ENCODE peak calls at places on chromosomes 5 and 9, in five cellular contexts. One of them, this sample, is unnamed.

GRCh38 chr5:125835293-125836172 is 587.7 kb upstream of the GRAMD2B start:
- DNase-seq in mammary epithelial cell: no peak
- DNase-seq in CD8-positive, alpha-beta memory T cell: no peak
- DNase-seq in HepG2: peak
- DNase-seq in right cardiac atrium: peak
- DNase-seq in this sample: no peak

GRCh38 chr5:2891781-2892180 is 140.3 kb upstream of the IRX2 start:
- DNase-seq in mammary epithelial cell: no peak
- DNase-seq in CD8-positive, alpha-beta memory T cell: no peak
- DNase-seq in HepG2: no peak
- DNase-seq in right cardiac atrium: no peak
- DNase-seq in this sample: no peak

GRCh38 chr9:14542071-14542470 is 151.2 kb downstream of the ZDHHC21 start:
- DNase-seq in mammary epithelial cell: no peak
- DNase-seq in CD8-positive, alpha-beta memory T cell: no peak
- DNase-seq in HepG2: no peak
- DNase-seq in right cardiac atrium: no peak
- DNase-seq in this sample: no peak

GRCh38 chr9:86353591-86354047 is 591 bp downstream of the TUT7 start:
- DNase-seq in mammary epithelial cell: peak
- DNase-seq in CD8-positive, alpha-beta memory T cell: no peak
- DNase-seq in HepG2: peak
- DNase-seq in right cardiac atrium: no peak
- DNase-seq in this sample: no peak

GRCh38 chr5:91955610-91956009 is 572.5 kb upstream of the ARRDC3 start:
- DNase-seq in mammary epithelial cell: no peak
- DNase-seq in CD8-positive, alpha-beta memory T cell: no peak
- DNase-seq in HepG2: no peak
- DNase-seq in right cardiac atrium: peak
- DNase-seq in this sample: no peak

GRCh38 chr9:100581081-100581480 is 3.2 kb downstream of the CAVIN4 start:
- DNase-seq in mammary epithelial cell: no peak
- DNase-seq in CD8-positive, alpha-beta memory T cell: no peak
- DNase-seq in HepG2: no peak
- DNase-seq in right cardiac atrium: no peak
- DNase-seq in this sample: no peak

GRCh38 chr5:135242496-135243193 is 156.4 kb downstream of the MACROH2A1 start:
- DNase-seq in mammary epithelial cell: no peak
- DNase-seq in CD8-positive, alpha-beta memory T cell: no peak
- DNase-seq in HepG2: no peak
- DNase-seq in right cardiac atrium: peak
- DNase-seq in this sample: no peak

GRCh38 chr5:95891499-95891898 is 69.0 kb upstream of the GLRX start:
- DNase-seq in mammary epithelial cell: no peak
- DNase-seq in CD8-positive, alpha-beta memory T cell: no peak
- DNase-seq in HepG2: no peak
- DNase-seq in right cardiac atrium: no peak
- DNase-seq in this sample: no peak

GRCh38 chr9:133961226-133962165 is 30.6 kb downstream of the VAV2 start:
- DNase-seq in mammary epithelial cell: no peak
- DNase-seq in CD8-positive, alpha-beta memory T cell: no peak
- DNase-seq in HepG2: no peak
- DNase-seq in right cardiac atrium: peak
- DNase-seq in this sample: no peak

GRCh38 chr9:92790542-92791527 is 26.2 kb upstream of the BICD2 start:
- DNase-seq in mammary epithelial cell: peak
- DNase-seq in CD8-positive, alpha-beta memory T cell: peak
- DNase-seq in HepG2: peak
- DNase-seq in right cardiac atrium: peak
- DNase-seq in this sample: peak

GRCh38 chr5:14380712-14381111 is 200.9 kb upstream of the OTULINL start:
- DNase-seq in mammary epithelial cell: no peak
- DNase-seq in CD8-positive, alpha-beta memory T cell: no peak
- DNase-seq in HepG2: no peak
- DNase-seq in right cardiac atrium: no peak
- DNase-seq in this sample: no peak

GRCh38 chr9:109780453-109781033 is 545 bp downstream of the PALM2AKAP2 start:
- DNase-seq in mammary epithelial cell: peak
- DNase-seq in CD8-positive, alpha-beta memory T cell: no peak
- DNase-seq in HepG2: no peak
- DNase-seq in right cardiac atrium: no peak
- DNase-seq in this sample: no peak

GRCh38 chr9:109781086-109781485 is 1.1 kb downstream of the PALM2AKAP2 start:
- DNase-seq in mammary epithelial cell: no peak
- DNase-seq in CD8-positive, alpha-beta memory T cell: no peak
- DNase-seq in HepG2: no peak
- DNase-seq in right cardiac atrium: no peak
- DNase-seq in this sample: no peak

GRCh38 chr9:109776391-109776790 is 3.6 kb upstream of the PALM2AKAP2 start:
- DNase-seq in mammary epithelial cell: peak
- DNase-seq in CD8-positive, alpha-beta memory T cell: no peak
- DNase-seq in HepG2: no peak
- DNase-seq in right cardiac atrium: no peak
- DNase-seq in this sample: no peak

GRCh38 chr9:109779711-109780452 is at the start of gene PALM2AKAP2:
- DNase-seq in mammary epithelial cell: peak
- DNase-seq in CD8-positive, alpha-beta memory T cell: no peak
- DNase-seq in HepG2: no peak
- DNase-seq in right cardiac atrium: peak
- DNase-seq in this sample: no peak

GRCh38 chr9:109781541-109782197 is 1.7 kb downstream of the PALM2AKAP2 start:
- DNase-seq in mammary epithelial cell: no peak
- DNase-seq in CD8-positive, alpha-beta memory T cell: no peak
- DNase-seq in HepG2: no peak
- DNase-seq in right cardiac atrium: peak
- DNase-seq in this sample: no peak
- H3K4me3 ChIP-seq in mammary epithelial cell: peak
- H3K4me3 ChIP-seq in CD8-positive, alpha-beta memory T cell: no peak
- H3K4me3 ChIP-seq in HepG2: no peak
- H3K4me3 ChIP-seq in right cardiac atrium: peak
- H3K4me3 ChIP-seq in this sample: peak

DNA sequence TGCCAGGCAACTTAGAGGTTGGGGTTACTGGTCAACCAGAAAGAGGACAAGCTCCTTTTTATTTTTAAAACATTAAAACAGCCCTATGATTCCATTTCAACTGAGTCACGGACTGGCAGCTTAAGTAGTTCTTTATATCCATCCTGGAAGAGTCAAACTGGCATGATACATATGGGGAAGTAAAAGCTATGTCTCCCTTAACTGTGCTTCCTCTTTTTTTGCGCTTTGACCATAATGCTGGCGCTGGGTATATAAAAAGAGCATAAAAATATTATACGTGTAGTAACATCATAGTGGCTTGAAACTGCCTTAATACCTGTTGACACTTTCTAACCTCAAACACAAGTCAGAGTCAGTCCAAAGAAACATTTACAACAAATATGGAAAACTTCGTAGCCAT is 274.4 kb downstream of the CSNK1G3 start:
- DNase-seq in mammary epithelial cell: no peak
- DNase-seq in CD8-positive, alpha-beta memory T cell: no peak
- DNase-seq in HepG2: no peak
- DNase-seq in right cardiac atrium: no peak
- DNase-seq in this sample: no peak
- H3K27ac ChIP-seq in mammary epithelial cell: no peak
- H3K27ac ChIP-seq in CD8-positive, alpha-beta memory T cell: no peak
- H3K27ac ChIP-seq in HepG2: no peak
- H3K27ac ChIP-seq in right cardiac atrium: no peak
- H3K27ac ChIP-seq in this sample: no peak

GRCh38 chr5:154849261-154849660 is 1.1 kb downstream of the FAXDC2 start:
- DNase-seq in mammary epithelial cell: no peak
- DNase-seq in CD8-positive, alpha-beta memory T cell: no peak
- DNase-seq in HepG2: no peak
- DNase-seq in right cardiac atrium: no peak
- DNase-seq in this sample: no peak
- H3K4me3 ChIP-seq in mammary epithelial cell: no peak
- H3K4me3 ChIP-seq in CD8-positive, alpha-beta memory T cell: no peak
- H3K4me3 ChIP-seq in HepG2: peak
- H3K4me3 ChIP-seq in right cardiac atrium: peak
- H3K4me3 ChIP-seq in this sample: peak

GRCh38 chr9:94553029-94553938 is 1.6 kb upstream of the PCAT7 start:
- DNase-seq in mammary epithelial cell: no peak
- DNase-seq in CD8-positive, alpha-beta memory T cell: no peak
- DNase-seq in HepG2: peak
- DNase-seq in right cardiac atrium: no peak
- DNase-seq in this sample: no peak
- H3K27ac ChIP-seq in mammary epithelial cell: no peak
- H3K27ac ChIP-seq in CD8-positive, alpha-beta memory T cell: no peak
- H3K27ac ChIP-seq in HepG2: peak
- H3K27ac ChIP-seq in right cardiac atrium: no peak
- H3K27ac ChIP-seq in this sample: no peak

GRCh38 chr9:127767405-127767804 is 11.1 kb downstream of the SH2D3C start:
- DNase-seq in mammary epithelial cell: no peak
- DNase-seq in CD8-positive, alpha-beta memory T cell: no peak
- DNase-seq in HepG2: no peak
- DNase-seq in right cardiac atrium: no peak
- DNase-seq in this sample: no peak
- H3K4me3 ChIP-seq in mammary epithelial cell: no peak
- H3K4me3 ChIP-seq in CD8-positive, alpha-beta memory T cell: peak
- H3K4me3 ChIP-seq in HepG2: no peak
- H3K4me3 ChIP-seq in right cardiac atrium: no peak
- H3K4me3 ChIP-seq in this sample: no peak

DNA sequence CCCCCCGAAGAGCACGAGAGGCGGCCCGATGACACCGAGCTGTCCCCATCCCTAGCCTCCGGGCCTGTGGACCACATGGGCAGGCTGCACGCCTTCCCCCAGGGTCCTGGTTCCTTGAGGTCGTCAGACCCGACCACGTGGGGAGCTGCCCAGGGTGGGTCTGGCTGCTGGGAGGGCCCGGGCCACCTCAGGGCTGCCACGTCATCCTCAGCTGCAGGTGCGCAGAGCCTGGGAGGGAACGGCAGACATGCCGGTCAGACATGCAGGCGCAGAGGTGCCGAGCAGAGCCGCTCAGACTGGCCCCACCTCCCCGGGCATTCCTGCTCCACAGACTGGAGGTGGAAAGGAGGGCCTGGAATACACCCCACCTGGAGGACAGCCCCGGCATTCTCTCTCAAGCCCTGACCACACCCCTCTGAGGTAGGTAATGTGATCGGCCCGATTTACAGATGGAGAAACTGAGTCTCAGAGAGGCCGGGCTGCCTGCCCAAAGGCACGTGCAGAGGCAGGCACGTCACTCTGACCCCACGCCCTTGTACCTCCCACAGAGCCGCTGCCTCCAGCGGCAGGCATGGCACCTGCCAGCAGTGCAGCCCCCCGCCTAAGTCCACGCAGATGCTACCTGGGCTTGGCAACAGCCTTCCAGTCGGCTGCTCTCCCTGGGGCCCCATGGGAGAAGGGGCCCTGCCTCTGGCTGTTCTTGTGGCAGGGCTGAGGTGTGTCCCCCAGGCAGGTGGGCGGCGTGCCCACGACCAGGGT is 649 bp downstream of the CCDC187 start:
- DNase-seq in mammary epithelial cell: no peak
- DNase-seq in CD8-positive, alpha-beta memory T cell: no peak
- DNase-seq in HepG2: no peak
- DNase-seq in right cardiac atrium: no peak
- DNase-seq in this sample: no peak
- H3K27ac ChIP-seq in mammary epithelial cell: no peak
- H3K27ac ChIP-seq in CD8-positive, alpha-beta memory T cell: no peak
- H3K27ac ChIP-seq in HepG2: no peak
- H3K27ac ChIP-seq in right cardiac atrium: no peak
- H3K27ac ChIP-seq in this sample: no peak

GRCh38 chr9:89177021-89177400 is 1.6 kb downstream of the SHC3 start:
- DNase-seq in mammary epithelial cell: no peak
- DNase-seq in CD8-positive, alpha-beta memory T cell: no peak
- DNase-seq in HepG2: no peak
- DNase-seq in right cardiac atrium: no peak
- DNase-seq in this sample: no peak

GRCh38 chr9:89179535-89179919 is 909 bp upstream of the SHC3 start:
- DNase-seq in mammary epithelial cell: no peak
- DNase-seq in CD8-positive, alpha-beta memory T cell: no peak
- DNase-seq in HepG2: no peak
- DNase-seq in right cardiac atrium: no peak
- DNase-seq in this sample: no peak

GRCh38 chr9:89178162-89179120 is at the start of gene SHC3:
- DNase-seq in mammary epithelial cell: no peak
- DNase-seq in CD8-positive, alpha-beta memory T cell: no peak
- DNase-seq in HepG2: no peak
- DNase-seq in right cardiac atrium: no peak
- DNase-seq in this sample: no peak

GRCh38 chr9:89175739-89176360 is 2.8 kb downstream of the SHC3 start:
- DNase-seq in mammary epithelial cell: no peak
- DNase-seq in CD8-positive, alpha-beta memory T cell: no peak
- DNase-seq in HepG2: no peak
- DNase-seq in right cardiac atrium: no peak
- DNase-seq in this sample: no peak

GRCh38 chr9:89177401-89178161 is 1.0 kb downstream of the SHC3 start:
- DNase-seq in mammary epithelial cell: no peak
- DNase-seq in CD8-positive, alpha-beta memory T cell: no peak
- DNase-seq in HepG2: no peak
- DNase-seq in right cardiac atrium: no peak
- DNase-seq in this sample: no peak
- H3K4me3 ChIP-seq in mammary epithelial cell: no peak
- H3K4me3 ChIP-seq in CD8-positive, alpha-beta memory T cell: no peak
- H3K4me3 ChIP-seq in HepG2: no peak
- H3K4me3 ChIP-seq in right cardiac atrium: peak
- H3K4me3 ChIP-seq in this sample: peak

GRCh38 chr5:65209341-65209740 is 272.4 kb downstream of the ADAMTS6 start:
- DNase-seq in mammary epithelial cell: peak
- DNase-seq in CD8-positive, alpha-beta memory T cell: no peak
- DNase-seq in HepG2: no peak
- DNase-seq in right cardiac atrium: no peak
- DNase-seq in this sample: no peak
- H3K27ac ChIP-seq in mammary epithelial cell: peak
- H3K27ac ChIP-seq in CD8-positive, alpha-beta memory T cell: no peak
- H3K27ac ChIP-seq in HepG2: no peak
- H3K27ac ChIP-seq in right cardiac atrium: no peak
- H3K27ac ChIP-seq in this sample: no peak

GRCh38 chr5:172251419-172251818 is 32.1 kb downstream of the UBTD2 start:
- DNase-seq in mammary epithelial cell: no peak
- DNase-seq in CD8-positive, alpha-beta memory T cell: no peak
- DNase-seq in HepG2: no peak
- DNase-seq in right cardiac atrium: no peak
- DNase-seq in this sample: no peak
- H3K4me3 ChIP-seq in mammary epithelial cell: no peak
- H3K4me3 ChIP-seq in CD8-positive, alpha-beta memory T cell: no peak
- H3K4me3 ChIP-seq in HepG2: no peak
- H3K4me3 ChIP-seq in right cardiac atrium: no peak
- H3K4me3 ChIP-seq in this sample: no peak

This sample was measured in thoracic aorta.